ENCODE peak calls at places on chromosomes 6 and 20, in nine cellular contexts. Q, J, L, V, P, A, Z, H and S are unnamed samples.
A peak's percentile ranks its signal among the peaks of the same experiment; 100 is the strongest.

GRCh38 chr6:293185-294174 is 1.2 kb downstream of the DUSP22 start:
- DNase-seq in A (no peak), Z (peak; percentile 48), J (no peak), L (peak; percentile 58), P (no peak), H (no peak), V (no peak), Q (peak; percentile 77), S (no peak)

GRCh38 chr6:52538921-52539354 is 37.9 kb downstream of the TRAM2 start:
- DNase-seq in P (no peak), V (no peak), J (no peak), Z (no peak), H (no peak), L (no peak), A (no peak), Q (no peak), S (no peak)

GRCh38 chr6:17714879-17715860 is 8.4 kb upstream of the NUP153 start:
- DNase-seq in L (peak; percentile 22), Z (no peak), P (peak; percentile 63), A (no peak), V (peak; percentile 57), Q (no peak), J (no peak), H (peak; percentile 70), S (no peak)

GRCh38 chr6:55642366-55642765 is 63.4 kb upstream of the HMGCLL1 start:
- DNase-seq in J (no peak), Q (no peak), H (no peak), P (no peak), A (no peak), L (no peak), Z (no peak), V (no peak), S (no peak)

GRCh38 chr6:75213732-75214131 is 7.9 kb upstream of the COL12A1 start:
- DNase-seq in Z (no peak), A (no peak), Q (no peak), J (no peak), H (no peak), V (peak; percentile 12), P (peak; percentile 14), L (no peak), S (no peak)

GRCh38 chr6:144158133-144158532 is 7.8 kb downstream of the STX11 start:
- DNase-seq in H (peak; percentile 21), Z (no peak), V (no peak), Q (peak; percentile 76), P (no peak), L (peak; percentile 42), A (no peak), J (peak; percentile 38), S (no peak)

GRCh38 chr6:48136856-48137255 is 25.9 kb upstream of the PTCHD4 start:
- DNase-seq in Z (no peak), J (no peak), Q (no peak), A (no peak), L (no peak), V (no peak), H (no peak), P (no peak), S (no peak)

GRCh38 chr20:14576478-14576877 is 239.1 kb upstream of the FLRT3 start:
- DNase-seq in Z (no peak), P (no peak), Q (no peak), V (no peak), A (no peak), L (no peak), J (no peak), H (no peak), S (no peak)

GRCh38 chr6:10297825-10298224 is 117.0 kb downstream of the TFAP2A start:
- DNase-seq in P (no peak), H (no peak), V (no peak), Q (no peak), L (no peak), J (no peak), A (no peak), Z (no peak), S (no peak)

GRCh38 chr6:45801471-45802289 is 214.0 kb downstream of the CLIC5 start:
- DNase-seq in L (no peak), H (no peak), Q (no peak), V (peak; percentile 25), P (no peak), Z (no peak), A (no peak), J (no peak), S (no peak)

GRCh38 chr6:19465240-19465639 is 371.9 kb upstream of the ID4 start:
- DNase-seq in P (no peak), Z (no peak), Q (no peak), J (no peak), V (no peak), A (no peak), L (no peak), H (no peak), S (no peak)

GRCh38 chr20:41245086-41245707 is 72.3 kb downstream of the ZHX3 start:
- DNase-seq in P (no peak), Z (no peak), Q (no peak), V (no peak), L (no peak), A (no peak), H (no peak), J (no peak), S (no peak)
- TF ChIP-seq CTCF in P (no peak), Z (no peak), Q (no peak), V (no peak), L (peak; percentile 33), A (no peak), H (no peak), J (no peak), S (no peak)

DNA sequence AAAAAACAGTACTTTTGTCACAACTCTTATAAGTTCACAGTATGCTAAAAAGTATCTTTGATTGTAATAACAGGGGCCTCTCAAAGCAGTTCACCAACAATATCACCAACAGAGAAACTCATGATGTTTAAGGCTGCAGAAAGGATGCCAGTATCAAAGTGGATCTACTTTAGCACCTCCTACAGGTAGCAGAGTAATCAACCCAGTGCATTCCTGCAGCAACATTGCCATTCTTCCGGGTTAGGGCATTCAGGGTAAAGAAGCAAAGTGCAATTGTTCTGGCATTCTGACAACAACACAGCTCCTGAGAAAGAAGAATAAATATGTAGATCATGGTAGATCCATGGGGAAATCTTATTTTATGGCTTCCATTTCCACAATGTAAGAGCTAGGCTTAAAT is 7.6 kb upstream of the SLC17A4 start:
- DNase-seq in V (no peak), H (no peak), J (no peak), L (no peak), P (no peak), Q (no peak), A (no peak), Z (peak; percentile 59), S (no peak)
- TF ChIP-seq CTCF in V (no peak), H (no peak), J (no peak), L (no peak), P (no peak), Q (no peak), A (no peak), Z (no peak), S (no peak)

DNA sequence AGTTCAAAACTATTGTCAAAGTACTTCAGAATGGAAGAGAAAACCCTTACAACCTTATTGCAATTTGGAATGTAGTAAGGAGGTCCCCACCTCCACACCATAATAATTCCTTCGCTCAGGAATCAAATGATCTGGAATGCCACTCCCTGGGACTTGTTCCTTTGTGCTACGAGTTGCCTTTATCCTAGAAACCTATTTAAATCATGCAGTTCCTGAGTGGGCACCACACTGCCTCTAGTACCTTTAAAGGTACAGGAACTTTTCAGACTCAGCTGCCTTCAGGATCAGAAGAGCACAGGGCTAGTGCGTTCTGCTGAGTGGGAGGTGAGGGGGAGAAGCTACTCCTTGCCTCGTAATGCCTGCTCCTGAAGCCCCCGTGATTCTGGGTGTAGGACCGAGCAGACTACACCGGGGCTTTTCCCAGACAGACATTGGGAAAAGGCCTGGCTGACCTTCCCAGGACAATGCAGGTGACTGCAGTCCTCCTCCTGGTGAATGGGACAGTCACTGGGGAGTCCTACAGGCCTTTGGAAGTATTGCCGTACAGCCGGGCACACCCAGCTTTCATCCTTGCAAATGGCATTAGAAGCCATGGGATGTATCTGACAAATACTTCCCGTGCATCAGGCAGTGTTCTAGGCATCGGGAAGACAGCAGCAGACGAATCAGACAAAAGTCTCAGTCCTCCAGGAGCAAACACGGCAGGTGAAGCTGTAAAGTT is 11.8 kb upstream of the TUBB2B start:
- DNase-seq in Q (no peak), Z (no peak), J (no peak), H (peak; percentile 44), P (no peak), A (no peak), V (no peak), L (no peak), S (no peak)
- TF ChIP-seq CTCF in Q (no peak), Z (no peak), J (no peak), H (no peak), P (no peak), A (no peak), V (no peak), L (no peak), S (peak; percentile 52)

DNA sequence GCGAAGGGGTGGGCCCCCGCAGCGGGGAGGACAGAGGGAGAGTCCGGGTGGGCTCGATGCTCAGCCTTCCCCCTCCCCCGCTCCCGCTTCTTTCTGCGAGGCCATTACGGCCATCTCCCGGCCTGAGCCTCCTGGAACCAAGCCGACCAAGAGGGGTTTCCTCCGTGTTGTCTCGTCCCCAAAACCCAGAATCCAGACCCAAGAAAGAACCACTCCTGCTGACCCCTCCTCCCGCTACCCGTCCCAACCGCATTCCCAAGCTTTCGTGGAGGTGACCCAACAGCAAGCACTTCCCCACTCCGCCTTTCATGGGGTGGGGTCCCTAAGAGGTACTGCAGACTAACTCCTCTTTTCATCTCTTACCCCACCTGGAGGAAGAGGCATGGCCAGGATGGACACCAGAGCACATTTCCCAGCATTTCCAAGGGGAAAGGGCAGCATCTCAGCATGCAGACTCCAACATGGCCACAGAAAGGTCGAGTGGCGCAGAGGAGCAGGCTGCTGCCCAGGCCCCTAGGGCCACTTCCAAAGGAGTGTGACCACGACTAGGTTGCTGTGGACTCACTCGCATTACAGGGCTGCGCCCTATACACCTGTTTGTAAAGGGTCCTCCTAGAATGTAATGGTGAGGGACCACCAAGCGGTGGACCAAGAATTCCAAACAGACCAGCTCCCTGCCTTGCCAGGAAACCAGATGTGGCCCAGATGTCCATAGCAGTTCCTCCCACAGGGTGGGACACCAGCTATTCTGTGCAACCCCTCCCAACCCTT is 53.5 kb downstream of the MRPL14 start:
- DNase-seq in Q (no peak), H (no peak), A (no peak), P (no peak), V (no peak), L (no peak), J (no peak), Z (peak; percentile 39), S (no peak)
- TF ChIP-seq CTCF in Q (no peak), H (no peak), A (no peak), P (no peak), V (no peak), L (no peak), J (no peak), Z (no peak), S (no peak)

DNA sequence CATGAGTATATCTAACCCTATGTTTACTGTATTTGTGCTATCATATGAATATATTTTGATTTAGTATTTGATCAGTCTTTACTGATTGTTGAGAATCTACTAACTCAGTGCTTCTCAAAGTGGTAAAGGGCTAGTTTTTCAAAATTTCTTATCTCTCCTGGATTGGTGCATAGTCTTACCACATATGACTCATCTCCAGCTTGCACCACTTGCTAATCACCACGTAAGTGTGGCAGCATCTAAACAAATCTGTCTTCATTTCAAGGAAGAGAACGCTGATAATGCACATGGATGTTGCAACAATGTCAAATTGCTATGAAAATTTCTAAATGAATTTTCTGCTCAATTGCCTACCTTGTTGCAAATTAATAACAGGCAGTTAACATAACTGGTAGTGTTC is 299.5 kb downstream of the PAX1 start:
- DNase-seq in Q (no peak), L (no peak), V (no peak), Z (no peak), H (no peak), P (no peak), A (no peak), J (no peak), S (no peak)
- TF ChIP-seq CTCF in Q (no peak), L (no peak), V (no peak), Z (no peak), H (no peak), P (no peak), A (no peak), J (no peak), S (no peak)

GRCh38 chr6:70547313-70547712 is 19.4 kb upstream of the SDHAF4 start:
- DNase-seq in P (no peak), Q (no peak), H (no peak), V (no peak), L (no peak), Z (no peak), A (no peak), J (no peak), S (no peak)
- TF ChIP-seq CTCF in P (no peak), Q (peak; percentile 21), H (peak; percentile 33), V (peak; percentile 44), L (peak; percentile 43), Z (no peak), A (no peak), J (no peak), S (peak; percentile 51)